ENCODE peak calls at places on chromosomes 3 and 15, in seven cellular contexts. I is DND-41; A is non-pigmented ciliary epithelial cell; M is heart left ventricle; L is stimulated activated CD8-positive, alpha-beta memory T cell treated with anti-CD3 and anti-CD28 coated beads, Interleukin-7, amount 100 ng/mL, for 4 hours; K is thyroid gland; H is naive thymus-derived CD8-positive, alpha-beta T cell. X is an unnamed sample.

GRCh38 chr15:89898628-89899302 is 5.0 kb upstream of the AP3S2 start:
- DNase-seq in I (peak; percentile 45), A (peak; percentile 10), H (peak; percentile 71), K (peak; percentile 65), M (no peak), L (no peak), X (no peak)

GRCh38 chr3:30914696-30915095 is 20.2 kb upstream of the GADL1 start:
- DNase-seq in K (no peak), M (no peak), A (no peak), L (no peak), H (no peak), I (no peak), X (no peak)

GRCh38 chr3:8730641-8731040 is 3.0 kb upstream of the CAV3 start:
- DNase-seq in K (no peak), L (no peak), M (no peak), I (no peak), A (no peak), H (no peak), X (no peak)

GRCh38 chr3:151537751-151538150 is 76.9 kb upstream of the IGSF10 start:
- DNase-seq in H (no peak), A (peak; percentile 15), L (no peak), K (no peak), M (no peak), I (no peak), X (no peak)

GRCh38 chr3:168071971-168072645 is 23.6 kb downstream of the GOLIM4 start:
- DNase-seq in L (no peak), K (no peak), H (no peak), M (no peak), A (no peak), I (no peak), X (no peak)

GRCh38 chr3:8660271-8660731 is 15.7 kb upstream of the SSUH2 start:
- DNase-seq in M (no peak), I (no peak), H (no peak), A (no peak), L (no peak), K (peak; percentile 14), X (no peak)

GRCh38 chr3:65960087-65960486 is 78.6 kb downstream of the MAGI1 start:
- DNase-seq in A (peak; percentile 66), H (no peak), K (no peak), M (no peak), I (no peak), L (no peak), X (no peak)

GRCh38 chr3:87742250-87742649 is 316.6 kb downstream of the CGGBP1 start:
- DNase-seq in K (no peak), H (no peak), M (no peak), A (no peak), L (no peak), I (no peak), X (no peak)

GRCh38 chr15:32842081-32842480 is 124.3 kb downstream of the GREM1 start:
- DNase-seq in I (no peak), L (no peak), M (no peak), A (no peak), H (no peak), K (no peak), X (no peak)

GRCh38 chr3:195035345-195036202 is 235.4 kb downstream of the XXYLT1 start:
- DNase-seq in A (no peak), K (no peak), I (peak; percentile 11), L (no peak), M (no peak), H (no peak), X (no peak)

GRCh38 chr3:40800343-40800742 is 275.6 kb downstream of the ZNF621 start:
- DNase-seq in H (no peak), M (no peak), A (peak; percentile 97), L (no peak), K (peak; percentile 17), I (no peak), X (no peak)

GRCh38 chr3:52910823-52911222 is 13.5 kb upstream of the STIMATE start:
- DNase-seq in M (no peak), A (no peak), K (no peak), H (no peak), I (no peak), L (no peak), X (no peak)

GRCh38 chr3:41573591-41573990 is 374.3 kb downstream of the CTNNB1 start:
- DNase-seq in A (no peak), I (no peak), K (peak; percentile 61), L (no peak), M (no peak), H (no peak), X (no peak)

GRCh38 chr3:188520466-188520865 is 366.5 kb downstream of the LPP start:
- DNase-seq in K (no peak), L (no peak), M (no peak), A (no peak), I (no peak), H (no peak), X (no peak)

GRCh38 chr3:43759297-43759782 is 68.6 kb downstream of the ABHD5 start:
- DNase-seq in K (peak; percentile 47), H (peak; percentile 63), M (no peak), I (no peak), A (no peak), L (no peak), X (no peak)

GRCh38 chr15:34999906-35000305 is 11.8 kb upstream of the ZNF770 start:
- DNase-seq in H (no peak), M (no peak), L (no peak), K (no peak), A (no peak), I (no peak), X (no peak)

GRCh38 chr15:99058421-99058870 is 46.4 kb upstream of the SYNM start:
- DNase-seq in M (no peak), L (no peak), A (no peak), I (no peak), K (peak; percentile 46), H (no peak), X (no peak)

GRCh38 chr3:177335728-177336127 is 138.4 kb upstream of the TBL1XR1 start:
- DNase-seq in K (no peak), I (no peak), M (no peak), A (no peak), H (no peak), L (no peak), X (no peak)

GRCh38 chr3:113721638-113722037 is 24.4 kb downstream of the NAA50 start:
- DNase-seq in I (no peak), A (no peak), M (no peak), K (no peak), H (no peak), L (no peak), X (no peak)

GRCh38 chr3:125212509-125213372 is at the start of gene SLC12A8:
- DNase-seq in M (no peak), H (no peak), K (peak; percentile 50), L (no peak), I (no peak), A (no peak), X (no peak)

GRCh38 chr3:97742036-97742435 is 22.5 kb upstream of the ARL6 start:
- DNase-seq in A (no peak), I (no peak), K (no peak), M (no peak), L (no peak), H (no peak), X (no peak)

GRCh38 chr15:67479781-67480180 is 41.1 kb upstream of the C15orf61 start:
- DNase-seq in L (no peak), H (no peak), I (no peak), M (no peak), K (no peak), A (no peak), X (no peak)

GRCh38 chr15:65525622-65526021 is 4.6 kb upstream of the HACD3 start:
- DNase-seq in A (no peak), M (peak; percentile 71), K (peak; percentile 15), L (no peak), I (no peak), H (no peak), X (no peak)

GRCh38 chr3:137695351-137695750 is 68.8 kb upstream of the SOX14 start:
- DNase-seq in M (no peak), A (no peak), I (no peak), L (no peak), H (no peak), K (no peak), X (no peak)